ENCODE peak calls at places on chromosome 21, in nine cellular contexts. T, D, B, U, O, G, P, R and K are unnamed samples.
A peak's percentile ranks its signal among the peaks of the same experiment; 100 is the strongest.

GRCh38 chr21:46538851-46539666 is 65.8 kb downstream of the S100B start:
- DNase-seq in R (no peak), O (no peak), P (no peak), D (no peak), T (no peak), G (no peak), U (peak; percentile 57), B (no peak), K (no peak)

GRCh38 chr21:36646645-36647044 is 52.3 kb upstream of the SIM2 start:
- DNase-seq in T (no peak), D (no peak), B (no peak), R (no peak), U (no peak), P (no peak), O (no peak), G (no peak), K (no peak)

GRCh38 chr21:24436236-24436635 is 1171.0 kb downstream of the MRPL39 start:
- DNase-seq in R (no peak), T (no peak), G (no peak), O (no peak), B (no peak), P (no peak), D (no peak), U (no peak), K (no peak)

GRCh38 chr21:29193907-29194306 is 63.5 kb downstream of the MAP3K7CL start:
- DNase-seq in R (no peak), B (no peak), O (no peak), P (no peak), U (no peak), D (no peak), G (no peak), T (peak; percentile 62), K (peak; percentile 66)

GRCh38 chr21:17334478-17334877 is 178.4 kb upstream of the CXADR start:
- DNase-seq in G (no peak), U (no peak), P (no peak), O (no peak), T (no peak), R (no peak), D (no peak), B (no peak), K (no peak)

GRCh38 chr21:23542097-23542496 is 2065.2 kb downstream of the MRPL39 start:
- DNase-seq in R (no peak), B (no peak), G (no peak), O (no peak), P (no peak), U (no peak), T (peak; percentile 1), D (no peak), K (no peak)

GRCh38 chr21:42311816-42312625 is 3.2 kb downstream of the TFF3 start:
- DNase-seq in T (no peak), U (peak; percentile 71), O (no peak), G (no peak), R (no peak), D (no peak), B (no peak), P (no peak), K (no peak)

GRCh38 chr21:45383615-45384201 is 21.3 kb upstream of the COL18A1 start:
- DNase-seq in U (no peak), R (peak; percentile 44), D (no peak), G (no peak), T (no peak), P (no peak), B (no peak), O (no peak), K (no peak)

GRCh38 chr21:32975811-32976507 is 49.8 kb upstream of the OLIG2 start:
- DNase-seq in D (no peak), R (no peak), O (no peak), G (no peak), P (no peak), T (no peak), B (no peak), U (no peak), K (no peak)

GRCh38 chr21:32372755-32373154 is 20.1 kb downstream of the URB1 start:
- DNase-seq in U (no peak), P (no peak), O (no peak), G (no peak), T (peak; percentile 72), D (no peak), R (no peak), B (no peak), K (no peak)

GRCh38 chr21:45522986-45523385 is 19.3 kb downstream of the SLC19A1 start:
- DNase-seq in R (no peak), U (no peak), G (no peak), B (no peak), D (no peak), P (no peak), T (no peak), O (no peak), K (no peak)

GRCh38 chr21:14982336-14982735 is 82.5 kb downstream of the NRIP1 start:
- DNase-seq in D (no peak), P (no peak), R (no peak), G (no peak), O (no peak), B (no peak), U (no peak), T (no peak), K (peak; percentile 22)

GRCh38 chr21:41836166-41837015 is 42.8 kb downstream of the PRDM15 start:
- DNase-seq in R (no peak), U (no peak), O (no peak), D (no peak), G (no peak), T (no peak), B (no peak), P (no peak), K (no peak)

GRCh38 chr21:36722370-36723368 is 23.8 kb downstream of the SIM2 start:
- DNase-seq in O (no peak), R (no peak), U (no peak), T (no peak), B (no peak), D (no peak), P (peak; percentile 20), G (no peak), K (no peak)

GRCh38 chr21:35273331-35273730 is 224.2 kb upstream of the RUNX1 start:
- DNase-seq in T (no peak), R (no peak), B (peak; percentile 7), O (no peak), G (no peak), U (no peak), D (peak; percentile 63), P (peak; percentile 52), K (no peak)

GRCh38 chr21:36403713-36404112 is 18.5 kb downstream of the CHAF1B start:
- DNase-seq in R (no peak), O (no peak), U (no peak), P (no peak), B (no peak), T (no peak), D (no peak), G (no peak), K (no peak)

GRCh38 chr21:28822882-28823335 is 169.8 kb downstream of the LTN1 start:
- DNase-seq in O (no peak), R (no peak), U (no peak), P (no peak), D (no peak), T (peak; percentile 50), G (no peak), B (no peak), K (no peak)

GRCh38 chr21:16573581-16573980 is 843.8 kb downstream of the USP25 start:
- DNase-seq in U (no peak), P (no peak), D (no peak), G (peak; percentile 53), B (no peak), R (no peak), T (peak; percentile 62), O (no peak), K (peak; percentile 3)

GRCh38 chr21:45385549-45386050 is 19.4 kb upstream of the COL18A1 start:
- DNase-seq in B (no peak), O (no peak), R (peak; percentile 25), G (no peak), T (no peak), D (no peak), P (no peak), U (no peak), K (no peak)

GRCh38 chr21:39313457-39314154 is at the start of gene BRWD1:
- DNase-seq in R (peak; percentile 90), P (peak; percentile 80), T (peak; percentile 88), U (peak; percentile 90), B (peak; percentile 92), G (peak; percentile 68), O (peak; percentile 70), D (peak; percentile 81), K (peak; percentile 69)

GRCh38 chr21:45951676-45952075 is 29.9 kb upstream of the COL6A1 start:
- DNase-seq in G (no peak), O (no peak), D (no peak), B (no peak), U (no peak), T (no peak), R (no peak), P (no peak), K (no peak)

GRCh38 chr21:46052703-46053651 is 44.9 kb upstream of the COL6A2 start:
- DNase-seq in R (peak; percentile 42), O (peak; percentile 27), B (no peak), G (peak; percentile 75), P (no peak), D (no peak), T (peak; percentile 70), U (peak; percentile 84), K (no peak)

GRCh38 chr21:18908641-18909040 is 505.1 kb upstream of the TMPRSS15 start:
- DNase-seq in T (no peak), P (no peak), B (no peak), U (no peak), O (no peak), G (no peak), D (no peak), R (no peak), K (no peak)

GRCh38 chr21:31347435-31348032 is 3.5 kb upstream of the TIAM1 start:
- DNase-seq in O (no peak), B (peak; percentile 23), U (no peak), D (peak; percentile 20), P (no peak), G (peak; percentile 53), T (peak; percentile 41), R (no peak), K (peak; percentile 70)

GRCh38 chr21:35932232-35932911 is 128.0 kb downstream of the SETD4 start:
- DNase-seq in D (no peak), P (no peak), O (no peak), R (peak; percentile 48), G (peak; percentile 84), U (no peak), B (no peak), T (peak; percentile 91), K (peak; percentile 35)

GRCh38 chr21:39385299-39386145 is 36.6 kb upstream of the HMGN1 start:
- DNase-seq in R (peak; percentile 90), T (peak; percentile 79), B (no peak), U (no peak), D (peak; percentile 68), G (peak; percentile 62), O (peak; percentile 57), P (peak; percentile 92), K (peak; percentile 74)

GRCh38 chr21:44259082-44259705 is 2.5 kb downstream of the DNMT3L start:
- DNase-seq in U (peak; percentile 65), R (no peak), P (no peak), D (no peak), G (no peak), B (no peak), T (no peak), O (no peak), K (no peak)

GRCh38 chr21:14531927-14532326 is 14.2 kb downstream of the SAMSN1 start:
- DNase-seq in O (no peak), T (no peak), U (no peak), G (no peak), R (no peak), B (no peak), D (no peak), P (no peak), K (no peak)

GRCh38 chr21:43820466-43820865 is 31.1 kb downstream of the RRP1 start:
- DNase-seq in U (no peak), R (no peak), P (no peak), B (no peak), D (no peak), O (no peak), G (no peak), T (no peak), K (no peak)

GRCh38 chr21:42109873-42110525 is 38.9 kb downstream of the UMODL1 start:
- DNase-seq in G (no peak), T (no peak), P (no peak), U (no peak), R (no peak), O (no peak), B (no peak), D (no peak), K (no peak)

GRCh38 chr21:35974801-35975200 is 85.5 kb downstream of the SETD4 start:
- DNase-seq in B (no peak), G (peak; percentile 44), T (peak; percentile 49), O (no peak), U (no peak), R (no peak), P (no peak), D (peak; percentile 39), K (no peak)